ENCODE peak calls at places on chromosomes 11 and 22, in nine cellular contexts. X is activated gamma-delta T cell treated with Interleukin-2 at 50 U/mL for 16 hours; U is endodermal cell; G is stimulated activated naive CD4-positive, alpha-beta T cell; Q is hippocampal formation; D is stimulated activated CD4-positive, alpha-beta T cell treated with anti-CD3 and anti-CD28 coated beads, Interleukin-12 subunit alpha, Interleukin-12 subunit beta, amount 100 ng/mL, for 4 hours; V is occipital lobe; P is T follicular helper cell; O is HT1080. M is an unnamed sample.

GRCh38 chr22:29887358-29887757 is 4.4 kb downstream of the MTMR3 start:
- DNase-seq in V (no peak), P (no peak), U (no peak), X (no peak), Q (no peak), G (no peak), D (no peak), O (no peak), M (no peak)

GRCh38 chr22:25775501-25775900 is 33.5 kb downstream of the MYO18B start:
- DNase-seq in Q (no peak), V (no peak), X (no peak), U (peak), G (no peak), P (no peak), D (no peak), O (peak), M (no peak)

GRCh38 chr11:35488117-35488516 is 37.3 kb downstream of the PAMR1 start:
- DNase-seq in X (no peak), U (no peak), O (no peak), D (no peak), P (no peak), G (no peak), Q (no peak), V (no peak), M (no peak)

GRCh38 chr11:126512741-126513715 is 157.5 kb downstream of the ST3GAL4 start:
- DNase-seq in V (no peak), G (no peak), Q (no peak), X (no peak), O (no peak), D (no peak), U (peak), P (no peak), M (no peak)

GRCh38 chr22:37967637-37968451 is 14.3 kb downstream of the POLR2F start:
- DNase-seq in G (no peak), P (no peak), V (no peak), O (no peak), U (no peak), X (no peak), D (no peak), Q (no peak), M (no peak)

GRCh38 chr11:2203440-2204259 is 32.0 kb upstream of the TH start:
- DNase-seq in P (no peak), O (no peak), Q (no peak), G (no peak), D (no peak), U (peak), V (no peak), X (no peak), M (no peak)

GRCh38 chr11:36356201-36356600 is 60.1 kb downstream of the PRR5L start:
- DNase-seq in V (no peak), G (no peak), D (no peak), Q (no peak), X (no peak), O (no peak), U (no peak), P (no peak), M (no peak)

GRCh38 chr11:76823481-76824028 is 37.2 kb upstream of the ACER3 start:
- DNase-seq in X (no peak), O (peak), G (no peak), U (peak), Q (no peak), D (no peak), V (no peak), P (no peak), M (peak)

GRCh38 chr11:68412593-68413475 is 47.7 kb upstream of the PPP6R3 start:
- DNase-seq in D (no peak), U (no peak), O (no peak), V (no peak), P (no peak), Q (no peak), X (no peak), G (no peak), M (no peak)

GRCh38 chr11:67024410-67024809 is 1.5 kb downstream of the SYT12 start:
- DNase-seq in G (no peak), O (peak), D (peak), P (peak), X (peak), V (no peak), U (no peak), Q (no peak), M (no peak)

GRCh38 chr11:61061081-61061826 is 41.0 kb upstream of the CD5 start:
- DNase-seq in X (peak), V (no peak), U (peak), D (peak), Q (no peak), P (peak), G (peak), O (peak), M (peak)

GRCh38 chr22:47090591-47091240 is 328.3 kb downstream of the TBC1D22A start:
- DNase-seq in O (no peak), P (peak), U (peak), D (no peak), V (no peak), G (peak), Q (no peak), X (peak), M (no peak)

GRCh38 chr11:1879342-1879940 is 12.3 kb downstream of the PRR33 start:
- DNase-seq in P (no peak), Q (no peak), U (no peak), O (no peak), D (no peak), V (no peak), G (no peak), X (peak), M (no peak)

GRCh38 chr11:115916596-115916995 is 412.4 kb upstream of the CADM1 start:
- DNase-seq in V (no peak), X (no peak), G (no peak), D (no peak), O (no peak), P (no peak), Q (no peak), U (no peak), M (no peak)

GRCh38 chr22:38238519-38239051 is 34.2 kb downstream of the TMEM184B start:
- DNase-seq in P (no peak), U (no peak), G (no peak), O (no peak), Q (peak), X (no peak), V (peak), D (no peak), M (no peak)

GRCh38 chr11:67310246-67311050 is 7.1 kb downstream of the SSH3 start:
- DNase-seq in O (no peak), X (no peak), P (no peak), G (no peak), V (no peak), U (peak), Q (no peak), D (no peak), M (peak)

GRCh38 chr22:45631140-45631539 is 40.5 kb upstream of the ATXN10 start:
- DNase-seq in Q (peak), G (no peak), X (no peak), D (no peak), O (no peak), V (no peak), U (peak), P (no peak), M (no peak)

M was measured in RWPE1.